ENCODE peak calls at places on chromosome X, in six cellular contexts. T, N, Y, D, V and Z are unnamed samples.

GRCh38 chrX:85627363-85627762 is 247.9 kb upstream of the POF1B start:
- DNase-seq in D (no peak), T (no peak), V (peak), N (no peak), Y (no peak), Z (no peak)

GRCh38 chrX:69815063-69815462 is 199.2 kb downstream of the EDA start:
- DNase-seq in Y (no peak), V (no peak), N (no peak), T (no peak), D (no peak), Z (no peak)

GRCh38 chrX:6694977-6695376 is 160.1 kb upstream of the VCX3A start:
- DNase-seq in D (no peak), N (no peak), V (no peak), Y (no peak), T (no peak), Z (no peak)

GRCh38 chrX:139759637-139760036 is 51.7 kb upstream of the MCF2 start:
- DNase-seq in Y (peak), V (peak), D (no peak), N (no peak), T (no peak), Z (no peak)

GRCh38 chrX:24245201-24245600 is 68.7 kb downstream of the SUPT20HL2 start:
- DNase-seq in T (peak), V (peak), Y (peak), N (no peak), D (no peak), Z (no peak)

GRCh38 chrX:96455078-96455477 is 229.6 kb upstream of the DIAPH2 start:
- DNase-seq in T (no peak), V (no peak), D (no peak), N (no peak), Y (no peak), Z (no peak)

GRCh38 chrX:1165535-1166196 is 46.8 kb downstream of the CRLF2 start:
- DNase-seq in V (peak), T (no peak), D (no peak), N (no peak), Y (no peak), Z (no peak)

GRCh38 chrX:48083212-48083611 is 11.8 kb upstream of the ZNF630 start:
- DNase-seq in D (peak), Y (peak), N (no peak), V (peak), T (no peak), Z (no peak)

GRCh38 chrX:8867454-8867853 is 66.3 kb upstream of the FAM9A start:
- DNase-seq in N (no peak), Y (peak), T (no peak), V (no peak), D (no peak), Z (no peak)

GRCh38 chrX:39205467-39205866 is 404.2 kb downstream of the MID1IP1 start:
- DNase-seq in N (no peak), D (no peak), Y (no peak), V (no peak), T (no peak), Z (no peak)

GRCh38 chrX:38654302-38654701 is 93.0 kb downstream of the TSPAN7 start:
- DNase-seq in N (no peak), V (peak), T (no peak), D (no peak), Y (peak), Z (no peak)

GRCh38 chrX:112687189-112687691 is 7.5 kb upstream of the LHFPL1 start:
- DNase-seq in D (no peak), N (no peak), T (no peak), V (no peak), Y (peak), Z (no peak)

GRCh38 chrX:114774691-114775090 is 190.8 kb downstream of the HTR2C start:
- DNase-seq in N (no peak), D (no peak), Y (no peak), V (peak), T (no peak), Z (no peak)

GRCh38 chrX:129525162-129525561 is 1.9 kb upstream of the SMARCA1 start:
- DNase-seq in Y (peak), T (no peak), N (no peak), D (no peak), V (no peak), Z (no peak)

GRCh38 chrX:109294097-109294815 is 187.6 kb downstream of the GUCY2F start:
- DNase-seq in Y (no peak), T (no peak), N (no peak), D (no peak), V (no peak), Z (no peak)

GRCh38 chrX:120308959-120309872 is 2.0 kb downstream of the TMEM255A start:
- DNase-seq in T (peak), D (peak), V (peak), N (peak), Y (peak), Z (no peak)

GRCh38 chrX:138709886-138710285 is 1.6 kb downstream of the FGF13 start:
- DNase-seq in V (peak), Y (no peak), D (no peak), N (no peak), T (no peak), Z (no peak)

GRCh38 chrX:15804563-15804962 is 14.3 kb downstream of the ZRSR2 start:
- DNase-seq in N (no peak), V (no peak), D (no peak), Y (no peak), T (no peak), Z (no peak)

GRCh38 chrX:46333550-46333949 is 211.7 kb downstream of the ZNF674 start:
- DNase-seq in Y (no peak), T (no peak), V (no peak), D (no peak), N (no peak), Z (no peak)

GRCh38 chrX:136546369-136546768 is 14.4 kb downstream of the VGLL1 start:
- DNase-seq in D (no peak), V (no peak), T (no peak), N (no peak), Y (no peak), Z (no peak)

GRCh38 chrX:119647552-119648420 is 41.6 kb upstream of the NKRF start:
- DNase-seq in T (no peak), Y (no peak), V (no peak), N (no peak), D (no peak), Z (no peak)

GRCh38 chrX:45771560-45772340 is 571.1 kb upstream of the DIPK2B start:
- DNase-seq in T (no peak), Y (peak), D (peak), V (no peak), N (peak), Z (no peak)

GRCh38 chrX:43706786-43707185 is 50.7 kb downstream of the MAOA start:
- DNase-seq in N (no peak), T (no peak), Y (peak), D (no peak), V (no peak), Z (no peak)

GRCh38 chrX:152926279-152926678 is 28.4 kb downstream of the ZNF185 start:
- DNase-seq in V (peak), D (peak), N (no peak), T (no peak), Y (peak), Z (no peak)
- TF ChIP-seq CTCF in V (peak), D (peak), N (peak), T (peak), Y (peak), Z (peak)

GRCh38 chrX:140817943-140818342 is 108.4 kb downstream of the LINC00632 start:
- DNase-seq in D (no peak), T (no peak), N (no peak), V (peak), Y (peak), Z (no peak)
- TF ChIP-seq CTCF in D (peak), T (peak), N (peak), V (peak), Y (peak), Z (peak)

GRCh38 chrX:103155201-103155600 is 59.7 kb upstream of the BEX4 start:
- DNase-seq in D (no peak), T (no peak), N (no peak), Y (peak), V (no peak), Z (no peak)

GRCh38 chrX:103153661-103154060 is 60.7 kb upstream of the NXF3 start:
- DNase-seq in N (no peak), D (no peak), Y (no peak), V (no peak), T (no peak), Z (no peak)

GRCh38 chrX:103157511-103158316 is 57.2 kb upstream of the BEX4 start:
- DNase-seq in Y (peak), T (no peak), N (no peak), D (no peak), V (peak), Z (no peak)

GRCh38 chrX:103158317-103158621 is 56.6 kb upstream of the BEX4 start:
- DNase-seq in V (no peak), T (no peak), N (no peak), Y (no peak), D (no peak), Z (no peak)
- TF ChIP-seq CTCF in V (no peak), T (no peak), N (no peak), Y (no peak), D (no peak), Z (peak)

DNA sequence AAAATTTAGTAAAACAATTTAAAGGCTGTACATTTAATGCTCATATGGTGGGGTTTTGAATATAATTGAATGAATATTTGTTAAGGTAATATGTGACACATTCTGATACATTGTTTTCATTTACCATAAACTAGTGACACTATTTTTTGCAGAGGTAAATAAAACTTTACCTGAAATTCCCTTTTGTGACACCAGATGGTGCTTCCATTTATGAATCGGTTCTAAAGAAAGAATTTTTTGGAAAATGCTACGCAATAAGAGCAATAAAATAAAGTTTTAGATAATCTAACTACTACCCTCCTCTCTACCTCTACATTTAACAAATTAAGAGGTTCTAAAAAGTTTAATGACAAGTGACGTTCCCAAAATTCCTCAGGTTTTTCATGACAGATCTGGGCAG is 448.9 kb downstream of the MAGEB5 start:
- DNase-seq in Y (no peak), N (no peak), V (no peak), D (no peak), T (no peak), Z (no peak)
- TF ChIP-seq CTCF in Y (no peak), N (no peak), V (no peak), D (no peak), T (no peak), Z (peak)

DNA sequence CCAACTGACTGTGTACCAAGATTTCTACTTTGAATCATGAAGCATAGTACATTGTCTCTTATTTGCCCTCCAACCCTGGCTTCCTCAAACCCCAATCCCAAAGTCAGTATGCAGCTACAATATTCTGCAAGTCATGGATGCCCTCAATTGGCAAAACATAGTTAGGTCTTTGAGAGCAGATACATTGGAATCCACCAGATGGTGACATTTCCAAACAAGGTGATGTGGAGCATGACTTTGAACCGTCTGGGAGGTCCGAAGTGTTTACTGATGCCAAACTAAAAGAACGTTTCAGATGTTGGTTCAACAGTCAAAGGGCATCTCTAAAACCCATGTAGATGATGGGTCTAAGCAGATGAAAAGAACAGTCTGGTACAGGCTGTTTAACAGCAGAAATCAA is 43.7 kb upstream of the FRMD7 start:
- DNase-seq in D (no peak), T (no peak), V (no peak), Y (peak), N (no peak), Z (no peak)
- TF ChIP-seq CTCF in D (peak), T (no peak), V (no peak), Y (no peak), N (no peak), Z (peak)

GRCh38 chrX:56783450-56783831 is 54.4 kb downstream of the NBDY start:
- DNase-seq in Y (no peak), V (peak), D (peak), T (no peak), N (no peak), Z (peak)
- TF ChIP-seq CTCF in Y (no peak), V (peak), D (no peak), T (peak), N (no peak), Z (no peak)

GRCh38 chrX:76987381-76987780 is 459.8 kb upstream of the FGF16 start:
- DNase-seq in Y (no peak), N (no peak), D (no peak), T (no peak), V (peak), Z (no peak)
- TF ChIP-seq CTCF in Y (no peak), N (no peak), D (no peak), T (no peak), V (no peak), Z (no peak)